ENCODE peak calls at places on chromosome 14, in five cellular contexts. One of them, this sample, is unnamed.

GRCh38 chr14:94363171-94363624 is 25.2 kb downstream of the SERPINA1 start:
- DNase-seq in NCI-H1436: no peak
- DNase-seq in HEK293T: no peak
- DNase-seq in stimulated activated CD8-positive, alpha-beta memory T cell treated with anti-CD3 and anti-CD28 coated beads, Interleukin-7, amount 100 ng/mL, for 4 hours: no peak
- DNase-seq in Daoy: no peak
- DNase-seq in this sample: no peak

GRCh38 chr14:96221841-96222240 is 17.2 kb downstream of the BDKRB2 start:
- DNase-seq in NCI-H1436: peak
- DNase-seq in HEK293T: no peak
- DNase-seq in stimulated activated CD8-positive, alpha-beta memory T cell treated with anti-CD3 and anti-CD28 coated beads, Interleukin-7, amount 100 ng/mL, for 4 hours: no peak
- DNase-seq in Daoy: no peak
- DNase-seq in this sample: no peak

GRCh38 chr14:49485290-49485689 is 100.9 kb downstream of the RPS29 start:
- DNase-seq in NCI-H1436: no peak
- DNase-seq in HEK293T: no peak
- DNase-seq in stimulated activated CD8-positive, alpha-beta memory T cell treated with anti-CD3 and anti-CD28 coated beads, Interleukin-7, amount 100 ng/mL, for 4 hours: no peak
- DNase-seq in Daoy: no peak
- DNase-seq in this sample: no peak

GRCh38 chr14:99194136-99194535 is 77.9 kb downstream of the BCL11B start:
- DNase-seq in NCI-H1436: no peak
- DNase-seq in HEK293T: no peak
- DNase-seq in stimulated activated CD8-positive, alpha-beta memory T cell treated with anti-CD3 and anti-CD28 coated beads, Interleukin-7, amount 100 ng/mL, for 4 hours: no peak
- DNase-seq in Daoy: no peak
- DNase-seq in this sample: no peak

GRCh38 chr14:93010543-93011541 is 87.9 kb downstream of the CHGA start:
- DNase-seq in NCI-H1436: no peak
- DNase-seq in HEK293T: no peak
- DNase-seq in stimulated activated CD8-positive, alpha-beta memory T cell treated with anti-CD3 and anti-CD28 coated beads, Interleukin-7, amount 100 ng/mL, for 4 hours: no peak
- DNase-seq in Daoy: no peak
- DNase-seq in this sample: no peak

GRCh38 chr14:68616255-68616902 is 176.5 kb downstream of the ZFP36L1 start:
- DNase-seq in NCI-H1436: no peak
- DNase-seq in HEK293T: no peak
- DNase-seq in stimulated activated CD8-positive, alpha-beta memory T cell treated with anti-CD3 and anti-CD28 coated beads, Interleukin-7, amount 100 ng/mL, for 4 hours: no peak
- DNase-seq in Daoy: no peak
- DNase-seq in this sample: no peak

GRCh38 chr14:96001866-96002510 is 37.2 kb upstream of the C14orf132 start:
- DNase-seq in NCI-H1436: peak
- DNase-seq in HEK293T: no peak
- DNase-seq in stimulated activated CD8-positive, alpha-beta memory T cell treated with anti-CD3 and anti-CD28 coated beads, Interleukin-7, amount 100 ng/mL, for 4 hours: no peak
- DNase-seq in Daoy: peak
- DNase-seq in this sample: no peak

GRCh38 chr14:53304726-53305381 is 151.7 kb upstream of the DDHD1 start:
- DNase-seq in NCI-H1436: no peak
- DNase-seq in HEK293T: no peak
- DNase-seq in stimulated activated CD8-positive, alpha-beta memory T cell treated with anti-CD3 and anti-CD28 coated beads, Interleukin-7, amount 100 ng/mL, for 4 hours: no peak
- DNase-seq in Daoy: no peak
- DNase-seq in this sample: no peak

GRCh38 chr14:29085546-29085945 is 319.0 kb downstream of the FOXG1 start:
- DNase-seq in NCI-H1436: no peak
- DNase-seq in HEK293T: peak
- DNase-seq in stimulated activated CD8-positive, alpha-beta memory T cell treated with anti-CD3 and anti-CD28 coated beads, Interleukin-7, amount 100 ng/mL, for 4 hours: no peak
- DNase-seq in Daoy: no peak
- DNase-seq in this sample: no peak

This sample was measured in uterus.